ENCODE peak calls at places on chromosomes 16 and 17, in seven cellular contexts. N is ACHN, O is fibroblast of the conjunctiva, D is T-helper 17 cell, L is DMS53, R is NCI-H1092, M is uterus. G is an unnamed sample.

GRCh38 chr17:16915752-16916556 is 56.0 kb downstream of the TNFRSF13B start:
- DNase-seq in L (peak; percentile 84), R (no peak), O (no peak), N (peak; percentile 65), D (no peak), M (no peak), G (no peak)

GRCh38 chr17:66426397-66427033 is 124.1 kb downstream of the PRKCA start:
- DNase-seq in D (peak; percentile 10), M (no peak), R (no peak), N (peak; percentile 29), O (no peak), L (peak; percentile 20), G (peak; percentile 12)

GRCh38 chr17:20234266-20234665 is 225.1 kb downstream of the SPECC1 start:
- DNase-seq in N (no peak), M (no peak), D (no peak), R (no peak), L (no peak), O (no peak), G (no peak)

GRCh38 chr16:11183035-11183812 is 72.8 kb downstream of the SOCS1 start:
- DNase-seq in M (no peak), D (no peak), O (no peak), L (no peak), N (no peak), R (no peak), G (no peak)

GRCh38 chr17:72476575-72476986 is 355.8 kb downstream of the SOX9 start:
- DNase-seq in R (no peak), D (no peak), L (no peak), N (no peak), O (no peak), M (no peak), G (no peak)

GRCh38 chr16:88355093-88355388 is 27.7 kb upstream of the ZNF469 start:
- DNase-seq in L (no peak), N (no peak), D (no peak), O (no peak), M (no peak), R (no peak), G (no peak)

GRCh38 chr16:69064164-69064563 is 41.3 kb upstream of the HAS3 start:
- DNase-seq in R (no peak), N (peak; percentile 82), L (no peak), D (no peak), M (no peak), O (no peak), G (no peak)

GRCh38 chr16:23064642-23065041 is 84.6 kb downstream of the USP31 start:
- DNase-seq in O (no peak), D (no peak), M (no peak), R (no peak), N (no peak), L (no peak), G (no peak)

GRCh38 chr17:79520134-79520892 is 90.5 kb downstream of the RBFOX3 start:
- DNase-seq in L (no peak), D (no peak), O (no peak), N (no peak), M (no peak), R (no peak), G (no peak)

GRCh38 chr16:2145843-2146242 is 2.6 kb upstream of the RAB26 start:
- DNase-seq in R (no peak), O (no peak), L (no peak), D (no peak), M (no peak), N (no peak), G (no peak)

GRCh38 chr17:82287849-82288601 is 14.5 kb upstream of the CSNK1D start:
- DNase-seq in M (peak; percentile 74), L (peak; percentile 86), N (peak; percentile 49), D (no peak), O (peak; percentile 26), R (no peak), G (no peak)

GRCh38 chr17:75086496-75087181 is 1.1 kb upstream of the SLC16A5 start:
- DNase-seq in L (no peak), D (no peak), R (no peak), O (no peak), N (no peak), M (no peak), G (no peak)

GRCh38 chr17:39903158-39903884 is 15.1 kb downstream of the GSDMB start:
- DNase-seq in M (no peak), D (no peak), N (no peak), O (no peak), L (no peak), R (no peak), G (no peak)

GRCh38 chr17:83005639-83006038 is 73.8 kb upstream of the METRNL start:
- DNase-seq in O (no peak), D (no peak), L (no peak), M (no peak), N (no peak), R (no peak), G (no peak)

G was measured in effector memory CD4-positive, alpha-beta T cell.